ENCODE peak calls at places on chromosomes 1 and 21, in nine cellular contexts. X is iPS-NIHi11, L is A549, A is GM20000, K is erythroblast, Q is NCI-H1694 treated with DMSO at 0.1 percent for 48 hours, P is stomach, I is fibroblast of gingiva, J is GM18507. R is an unnamed sample.

GRCh38 chr1:46039571-46040052 is 92.8 kb downstream of the PIK3R3 start:
- DNase-seq in X (no peak), L (no peak), A (no peak), K (no peak), Q (no peak), P (no peak), I (peak; percentile 56), J (no peak), R (no peak)

GRCh38 chr1:64515427-64515826 is 45.5 kb downstream of the CACHD1 start:
- DNase-seq in X (no peak), L (no peak), A (no peak), K (peak; percentile 6), Q (peak; percentile 87), P (peak; percentile 56), I (peak; percentile 84), J (no peak), R (peak; percentile 46)

GRCh38 chr1:151512326-151512725 is 1.1 kb downstream of the CGN start:
- DNase-seq in X (no peak), L (no peak), A (no peak), K (no peak), Q (no peak), P (no peak), I (no peak), J (no peak), R (no peak)

GRCh38 chr1:157001304-157001703 is 44.2 kb downstream of the ARHGEF11 start:
- DNase-seq in X (no peak), L (no peak), A (no peak), K (no peak), Q (no peak), P (no peak), I (peak; percentile 6), J (no peak), R (peak; percentile 26)

GRCh38 chr1:20983297-20983889 is 193.3 kb downstream of the EIF4G3 start:
- DNase-seq in X (no peak), L (no peak), A (no peak), K (no peak), Q (no peak), P (no peak), I (no peak), J (no peak), R (no peak)

GRCh38 chr1:227459977-227460376 is 103.4 kb upstream of the ZNF678 start:
- DNase-seq in X (peak; percentile 23), L (no peak), A (no peak), K (no peak), Q (no peak), P (no peak), I (no peak), J (no peak), R (no peak)

GRCh38 chr1:241834733-241835377 is 13.1 kb upstream of the EXO1 start:
- DNase-seq in X (no peak), L (peak; percentile 27), A (no peak), K (peak; percentile 39), Q (peak; percentile 42), P (no peak), I (peak; percentile 69), J (no peak), R (peak; percentile 11)

GRCh38 chr1:178093150-178093957 is 550 bp upstream of the RASAL2 start:
- DNase-seq in X (peak; percentile 97), L (peak; percentile 98), A (peak; percentile 95), K (peak; percentile 92), Q (peak; percentile 93), P (peak; percentile 90), I (peak; percentile 98), J (peak; percentile 86), R (peak; percentile 95)

GRCh38 chr1:113101588-113101987 is 28.6 kb downstream of the LRIG2 start:
- DNase-seq in X (no peak), L (no peak), A (no peak), K (no peak), Q (no peak), P (no peak), I (no peak), J (no peak), R (no peak)

GRCh38 chr21:25974937-25975336 is 195.6 kb downstream of the APP start:
- DNase-seq in X (no peak), L (no peak), A (no peak), K (no peak), Q (no peak), P (no peak), I (no peak), J (no peak), R (no peak)

GRCh38 chr1:232628335-232629214 is 1.4 kb downstream of the SIPA1L2 start:
- DNase-seq in X (no peak), L (no peak), A (no peak), K (no peak), Q (peak; percentile 65), P (no peak), I (peak; percentile 63), J (no peak), R (peak; percentile 15)

GRCh38 chr1:169245706-169246105 is 121.9 kb downstream of the NME7 start:
- DNase-seq in X (no peak), L (no peak), A (no peak), K (no peak), Q (no peak), P (no peak), I (no peak), J (no peak), R (no peak)

GRCh38 chr1:2392071-2392442 is 416 bp downstream of the RER1 start:
- DNase-seq in X (no peak), L (peak; percentile 4), A (no peak), K (peak; percentile 60), Q (no peak), P (no peak), I (no peak), J (no peak), R (peak; percentile 56)

GRCh38 chr1:53739109-53739681 is at the start of gene GLIS1:
- DNase-seq in X (peak; percentile 100), L (peak; percentile 84), A (peak; percentile 99), K (peak; percentile 73), Q (peak; percentile 72), P (peak; percentile 77), I (peak; percentile 91), J (peak; percentile 91), R (peak; percentile 99)

GRCh38 chr1:229085291-229085690 is 185.6 kb upstream of the RAB4A start:
- DNase-seq in X (no peak), L (no peak), A (no peak), K (no peak), Q (no peak), P (no peak), I (no peak), J (no peak), R (no peak)

GRCh38 chr1:226547754-226548191 is 791 bp upstream of the STUM start:
- DNase-seq in X (peak; percentile 87), L (peak; percentile 95), A (peak; percentile 91), K (peak; percentile 68), Q (peak; percentile 97), P (peak; percentile 88), I (peak; percentile 83), J (peak; percentile 63), R (peak; percentile 92)

GRCh38 chr1:230189276-230190183 is 122.5 kb downstream of the GALNT2 start:
- DNase-seq in X (no peak), L (no peak), A (no peak), K (no peak), Q (no peak), P (peak; percentile 13), I (no peak), J (no peak), R (no peak)

R was measured in AG08396.